ENCODE peak calls at places on chromosomes 1 and 21, in six cellular contexts. C is breast epithelium; U is CD4-positive, alpha-beta memory T cell; Q is bronchial epithelial cell; Z is esophagus squamous epithelium; A is psoas muscle. R is an unnamed sample.

GRCh38 chr1:161816201-161816600 is 50.1 kb downstream of the ATF6 start:
- DNase-seq in C (no peak), U (no peak), Q (no peak), Z (no peak), A (no peak), R (no peak)

GRCh38 chr1:46130144-46130543 is 2.3 kb downstream of the PIK3R3 start:
- DNase-seq in C (no peak), U (no peak), Q (no peak), Z (no peak), A (no peak), R (no peak)

GRCh38 chr1:100721502-100722205 is 2.1 kb downstream of the VCAM1 start:
- DNase-seq in C (no peak), U (no peak), Q (peak), Z (no peak), A (peak), R (peak)

GRCh38 chr1:51325878-51326755 is 4.2 kb downstream of the TTC39A start:
- DNase-seq in C (no peak), U (no peak), Q (no peak), Z (no peak), A (no peak), R (no peak)

GRCh38 chr1:71027991-71028390 is 19.6 kb downstream of the PTGER3 start:
- DNase-seq in C (no peak), U (no peak), Q (no peak), Z (no peak), A (no peak), R (no peak)

GRCh38 chr21:33848252-33848953 is 67.2 kb downstream of the ATP5PO start:
- DNase-seq in C (no peak), U (no peak), Q (peak), Z (no peak), A (no peak), R (no peak)

GRCh38 chr1:219517031-219517430 is 95.9 kb downstream of the ZC3H11B start:
- DNase-seq in C (no peak), U (no peak), Q (peak), Z (no peak), A (no peak), R (no peak)

GRCh38 chr1:59364012-59364411 is 67.1 kb downstream of the FGGY start:
- DNase-seq in C (no peak), U (no peak), Q (no peak), Z (no peak), A (no peak), R (no peak)

GRCh38 chr1:12150456-12151200 is 16.2 kb upstream of the TNFRSF1B start:
- DNase-seq in C (no peak), U (peak), Q (no peak), Z (no peak), A (no peak), R (no peak)

GRCh38 chr21:41166947-41167346 is 1.0 kb upstream of the BACE2 start:
- DNase-seq in C (no peak), U (no peak), Q (no peak), Z (no peak), A (peak), R (no peak)

GRCh38 chr1:186325239-186325638 is 49.8 kb downstream of the TPR start:
- DNase-seq in C (no peak), U (peak), Q (peak), Z (no peak), A (no peak), R (no peak)

GRCh38 chr1:13812456-13813397 is 112.7 kb downstream of the PRDM2 start:
- DNase-seq in C (no peak), U (no peak), Q (peak), Z (no peak), A (no peak), R (no peak)

GRCh38 chr1:109198745-109199144 is 15.0 kb upstream of the SARS1 start:
- DNase-seq in C (no peak), U (no peak), Q (peak), Z (no peak), A (no peak), R (no peak)

GRCh38 chr21:43775795-43776430 is at the start of gene CSTB:
- DNase-seq in C (peak), U (peak), Q (no peak), Z (no peak), A (peak), R (peak)

GRCh38 chr1:182677393-182678098 is 6.8 kb downstream of the RGS8 start:
- DNase-seq in C (no peak), U (no peak), Q (no peak), Z (no peak), A (no peak), R (no peak)

GRCh38 chr1:54575161-54575560 is 27.1 kb downstream of the ACOT11 start:
- DNase-seq in C (no peak), U (no peak), Q (no peak), Z (no peak), A (no peak), R (no peak)

GRCh38 chr1:54649130-54649898 is 7.7 kb downstream of the MROH7 start:
- DNase-seq in C (no peak), U (no peak), Q (no peak), Z (no peak), A (no peak), R (no peak)

GRCh38 chr1:209246660-209247059 is 336.9 kb upstream of the CAMK1G start:
- DNase-seq in C (no peak), U (no peak), Q (peak), Z (no peak), A (no peak), R (no peak)

GRCh38 chr1:6269271-6269996 is 8.5 kb upstream of the GPR153 start:
- DNase-seq in C (no peak), U (no peak), Q (no peak), Z (no peak), A (no peak), R (no peak)

GRCh38 chr1:158180741-158181576 is at the start of gene CD1D:
- DNase-seq in C (no peak), U (no peak), Q (peak), Z (no peak), A (peak), R (no peak)

GRCh38 chr1:217343907-217344306 is 287.0 kb downstream of the GPATCH2 start:
- DNase-seq in C (no peak), U (no peak), Q (no peak), Z (no peak), A (no peak), R (no peak)

GRCh38 chr1:167701510-167701909 is 20.3 kb upstream of the MPZL1 start:
- DNase-seq in C (no peak), U (no peak), Q (no peak), Z (no peak), A (no peak), R (no peak)

GRCh38 chr1:162319510-162320160 is 57.0 kb downstream of the SPATA46 start:
- DNase-seq in C (no peak), U (no peak), Q (peak), Z (no peak), A (no peak), R (no peak)

GRCh38 chr1:228058981-228059535 is 23.4 kb upstream of the ARF1 start:
- DNase-seq in C (peak), U (peak), Q (no peak), Z (no peak), A (no peak), R (no peak)

GRCh38 chr1:10634428-10635384 is 160.0 kb downstream of the PEX14 start:
- DNase-seq in C (no peak), U (no peak), Q (peak), Z (no peak), A (no peak), R (no peak)

DNA sequence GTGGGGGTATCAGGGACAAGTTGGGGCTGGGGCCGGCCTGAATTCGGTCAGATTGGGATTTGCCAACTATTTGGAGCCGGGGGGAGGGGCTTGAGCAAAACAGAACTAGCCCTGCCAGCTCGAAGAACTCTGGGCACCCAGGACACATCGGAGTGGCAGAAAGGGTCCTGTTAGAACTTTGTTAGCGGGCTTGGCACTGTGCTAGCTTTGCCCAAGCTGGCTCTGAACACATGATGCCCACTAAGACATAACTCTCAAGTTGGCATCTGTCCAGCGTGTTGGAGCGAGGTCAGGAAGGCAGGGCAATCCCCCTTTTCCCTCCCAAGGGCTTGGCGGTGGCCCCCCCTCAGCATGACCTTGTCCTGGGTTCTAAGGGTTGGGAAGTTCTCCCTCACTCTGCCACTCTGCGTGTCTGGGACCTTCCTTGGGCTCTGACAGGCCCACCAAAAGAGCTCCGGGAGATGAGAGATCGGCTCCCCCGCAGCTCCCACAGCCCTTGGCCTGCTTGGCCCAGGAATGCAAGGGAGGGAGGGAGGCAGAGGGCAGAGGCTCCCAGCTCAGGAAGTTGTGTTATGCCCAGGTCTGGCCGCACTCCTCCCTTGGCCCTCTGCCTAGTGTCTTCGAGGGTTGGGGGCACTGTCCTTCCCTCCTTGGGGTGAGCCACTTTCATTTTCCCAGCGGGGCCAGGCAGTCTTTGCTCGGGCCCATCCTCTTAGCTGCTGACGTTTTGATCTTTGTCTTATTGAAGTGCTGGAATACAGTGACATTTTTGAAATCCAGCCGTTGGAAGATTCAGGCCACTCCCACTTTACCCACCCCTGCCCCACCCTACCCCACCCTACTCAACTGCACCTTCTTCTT is 1.2 kb downstream of the LMNA start:
- DNase-seq in C (peak), U (no peak), Q (peak), Z (no peak), A (peak), R (peak)
- H3K4me3 ChIP-seq in C (peak), U (peak), Q (peak), Z (peak), A (peak), R (peak)

GRCh38 chr1:236685917-236686814 is at the start of gene ACTN2:
- DNase-seq in C (no peak), U (peak), Q (no peak), Z (no peak), A (peak), R (no peak)
- H3K4me3 ChIP-seq in C (peak), U (peak), Q (peak), Z (peak), A (peak), R (peak)

GRCh38 chr1:39670689-39671088 is 1.2 kb downstream of the NT5C1A start:
- DNase-seq in C (no peak), U (no peak), Q (no peak), Z (no peak), A (no peak), R (no peak)

GRCh38 chr1:39673215-39673614 is 1.3 kb upstream of the NT5C1A start:
- DNase-seq in C (no peak), U (no peak), Q (no peak), Z (no peak), A (no peak), R (no peak)

GRCh38 chr1:39671793-39672550 is at the start of gene NT5C1A:
- DNase-seq in C (no peak), U (peak), Q (no peak), Z (no peak), A (peak), R (no peak)

GRCh38 chr1:39672551-39672947 is 642 bp upstream of the NT5C1A start:
- DNase-seq in C (no peak), U (peak), Q (no peak), Z (no peak), A (no peak), R (no peak)

DNA sequence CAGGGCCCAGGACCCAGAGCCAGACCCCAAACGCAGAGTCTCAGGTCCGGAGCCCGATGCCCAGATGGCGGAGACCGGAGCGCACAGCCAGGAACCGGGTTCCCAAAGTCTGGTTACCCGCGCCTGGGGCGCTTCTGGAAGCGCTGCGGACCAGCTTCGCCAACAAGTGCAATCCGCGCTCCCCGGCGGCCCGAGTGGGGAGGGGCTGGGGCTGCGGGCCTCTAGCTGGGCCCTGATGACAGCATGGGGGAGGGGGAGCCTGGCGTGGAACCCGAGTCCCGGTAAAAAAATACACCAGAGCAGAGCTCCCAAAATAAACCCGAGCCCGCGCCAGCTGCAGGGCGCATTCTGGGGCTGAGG is 494 bp downstream of the NT5C1A start:
- DNase-seq in C (no peak), U (no peak), Q (no peak), Z (no peak), A (peak), R (no peak)
- H3K4me3 ChIP-seq in C (peak), U (no peak), Q (peak), Z (peak), A (peak), R (peak)

GRCh38 chr1:229434005-229434640 is at the start of gene ACTA1:
- DNase-seq in C (no peak), U (no peak), Q (no peak), Z (no peak), A (peak), R (no peak)
- H3K4me3 ChIP-seq in C (no peak), U (no peak), Q (no peak), Z (no peak), A (peak), R (peak)

DNA sequence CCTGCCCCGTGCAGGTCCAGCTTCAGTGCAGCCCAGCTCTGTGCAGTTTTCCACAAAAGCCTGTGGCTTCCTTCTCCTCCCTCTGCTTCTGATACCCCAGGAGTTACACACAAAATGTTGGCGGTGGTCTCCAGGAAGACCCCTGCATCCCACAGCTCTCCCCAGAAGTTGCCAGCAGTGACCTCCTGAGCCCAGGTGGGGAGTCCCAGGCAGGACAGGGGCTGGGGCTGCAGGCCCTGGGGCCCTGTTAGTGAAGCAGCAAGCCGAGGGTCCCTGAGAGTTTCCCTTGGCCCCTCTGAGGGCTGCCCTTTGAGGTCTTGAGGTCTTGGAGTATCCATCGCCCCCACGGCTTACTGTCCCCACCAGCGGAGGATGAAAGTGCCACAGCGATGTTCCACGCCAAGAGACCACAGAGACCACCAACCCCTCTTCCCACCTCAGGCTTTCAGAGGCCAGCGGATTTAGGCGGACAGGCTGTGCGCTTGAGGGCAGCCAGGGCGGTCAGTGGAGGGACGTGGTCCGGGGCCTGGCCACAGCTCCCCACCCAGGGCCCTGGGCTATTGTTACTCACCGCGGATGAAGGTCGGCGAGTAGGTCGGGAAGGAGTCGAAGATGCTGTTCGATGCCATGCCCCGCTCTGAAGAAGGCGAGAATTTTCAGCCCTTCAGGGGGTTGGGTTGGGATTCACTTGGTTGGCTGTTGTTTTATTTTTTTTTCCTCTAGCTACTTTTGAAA is 34.0 kb upstream of the RUNX3 start:
- DNase-seq in C (no peak), U (no peak), Q (no peak), Z (no peak), A (no peak), R (no peak)
- H3K4me3 ChIP-seq in C (no peak), U (no peak), Q (no peak), Z (peak), A (no peak), R (no peak)

DNA sequence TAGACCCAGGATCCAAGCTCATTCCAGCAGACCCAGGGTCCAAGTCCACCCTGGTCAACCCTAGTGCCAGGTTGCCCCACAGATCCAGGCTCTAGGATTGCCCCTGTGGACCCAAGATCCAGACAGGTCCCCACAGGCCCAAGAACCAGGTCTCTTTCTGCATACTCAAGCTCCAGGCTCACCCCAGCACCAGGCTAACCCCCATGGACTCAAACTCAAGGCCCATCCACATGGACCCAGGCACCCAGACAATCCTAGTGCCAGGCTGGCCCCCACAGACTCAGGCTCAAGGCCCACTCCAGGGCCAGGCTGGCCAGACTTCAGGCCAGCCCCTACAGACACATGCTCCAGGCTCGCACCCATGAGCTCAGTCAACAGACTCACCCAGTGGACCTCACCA is 124.5 kb downstream of the SMYD3 start:
- DNase-seq in C (no peak), U (no peak), Q (no peak), Z (no peak), A (no peak), R (no peak)
- H3K4me3 ChIP-seq in C (no peak), U (no peak), Q (no peak), Z (no peak), A (no peak), R (no peak)

R was measured in right atrium auricular region.